ENCODE peak calls at places on chromosomes 16 and 17, in six cellular contexts. J is CD8-positive, alpha-beta memory T cell; W is CD4-positive, alpha-beta memory T cell; P is CD4-positive, alpha-beta T cell; E is left lung; K is hepatocyte. H is an unnamed sample.

GRCh38 chr17:68658999-68659780 is 58.0 kb upstream of the FAM20A start:
- DNase-seq in J (no peak), W (no peak), P (no peak), E (no peak), K (no peak), H (no peak)

GRCh38 chr17:64289652-64290051 is 26.6 kb upstream of the TEX2 start:
- DNase-seq in J (no peak), W (no peak), P (no peak), E (no peak), K (no peak), H (no peak)

GRCh38 chr16:30354423-30355143 is 525 bp downstream of the CD2BP2 start:
- DNase-seq in J (peak; percentile 25), W (no peak), P (no peak), E (peak; percentile 37), K (peak; percentile 50), H (peak; percentile 63)

GRCh38 chr17:44008205-44008909 is 3.9 kb downstream of the NAGS start:
- DNase-seq in J (no peak), W (no peak), P (no peak), E (no peak), K (no peak), H (no peak)

GRCh38 chr16:23131841-23132576 is 17.2 kb downstream of the USP31 start:
- DNase-seq in J (no peak), W (no peak), P (no peak), E (no peak), K (no peak), H (no peak)

GRCh38 chr16:66618588-66618987 is 14.1 kb downstream of the CMTM3 start:
- DNase-seq in J (no peak), W (no peak), P (no peak), E (peak; percentile 42), K (no peak), H (no peak)

GRCh38 chr17:67635688-67636087 is 82.0 kb upstream of the NOL11 start:
- DNase-seq in J (no peak), W (no peak), P (no peak), E (no peak), K (no peak), H (no peak)

GRCh38 chr17:18144261-18144660 is 35.7 kb downstream of the MYO15A start:
- DNase-seq in J (no peak), W (no peak), P (no peak), E (no peak), K (no peak), H (no peak)

GRCh38 chr17:82446124-82446523 is 4.4 kb downstream of the CYBC1 start:
- DNase-seq in J (no peak), W (no peak), P (no peak), E (no peak), K (no peak), H (no peak)

GRCh38 chr17:62090868-62091267 is 25.8 kb upstream of the MED13 start:
- DNase-seq in J (no peak), W (no peak), P (no peak), E (no peak), K (no peak), H (no peak)

GRCh38 chr17:49815761-49816281 is 27.3 kb downstream of the KAT7 start:
- DNase-seq in J (no peak), W (no peak), P (no peak), E (no peak), K (no peak), H (no peak)

GRCh38 chr16:73047536-73048291 is at the start of gene ZFHX3:
- DNase-seq in J (peak; percentile 38), W (peak; percentile 34), P (peak; percentile 15), E (peak; percentile 75), K (peak; percentile 83), H (peak; percentile 84)

GRCh38 chr16:67782567-67783352 is 23.6 kb downstream of the RANBP10 start:
- DNase-seq in J (no peak), W (no peak), P (no peak), E (no peak), K (no peak), H (peak; percentile 50)

GRCh38 chr16:67740391-67740790 is 21.3 kb upstream of the GFOD2 start:
- DNase-seq in J (no peak), W (no peak), P (no peak), E (no peak), K (no peak), H (no peak)

GRCh38 chr17:41967141-41967920 is 736 bp downstream of the CNP start:
- DNase-seq in J (no peak), W (peak; percentile 29), P (peak; percentile 67), E (peak; percentile 36), K (no peak), H (peak; percentile 51)

GRCh38 chr17:46847204-46848191 is 3.9 kb upstream of the WNT9B start:
- DNase-seq in J (no peak), W (no peak), P (no peak), E (no peak), K (no peak), H (no peak)

GRCh38 chr17:46848534-46848933 is 2.8 kb upstream of the WNT9B start:
- DNase-seq in J (no peak), W (no peak), P (no peak), E (no peak), K (no peak), H (no peak)

GRCh38 chr17:46853896-46854444 is 2.6 kb downstream of the WNT9B start:
- DNase-seq in J (no peak), W (no peak), P (no peak), E (no peak), K (peak; percentile 49), H (no peak)

GRCh38 chr17:46851029-46851741 is at the start of gene WNT9B:
- DNase-seq in J (no peak), W (no peak), P (no peak), E (no peak), K (peak; percentile 90), H (no peak)

DNA sequence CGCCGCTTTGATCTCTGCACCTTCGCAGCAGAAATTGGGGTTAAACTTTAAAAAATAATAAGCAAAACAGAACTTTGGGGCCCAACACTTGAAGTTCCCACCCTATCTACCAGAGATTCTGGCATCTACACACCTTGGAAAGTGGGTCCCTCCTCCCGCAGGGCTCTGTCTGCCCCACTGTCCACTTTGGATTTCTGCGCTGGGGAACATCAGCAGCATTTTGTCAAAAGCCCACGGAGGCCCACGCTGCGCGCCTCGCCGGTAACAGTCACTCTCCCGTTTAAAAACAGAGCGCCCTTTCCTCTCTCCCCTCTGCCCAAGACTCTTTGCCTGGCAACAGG is 725 bp upstream of the WNT9B start:
- DNase-seq in J (no peak), W (no peak), P (no peak), E (no peak), K (no peak), H (no peak)
- H3K27me3 ChIP-seq in J (peaks cover 25% of the 10 kb centered on the region), W (peaks cover 29% of the 10 kb centered on the region), P (peaks cover 57% of the 10 kb centered on the region), E (peaks cover 93% of the 10 kb centered on the region), K (peaks cover 41% of the 10 kb centered on the region), H (peaks cover 65% of the 10 kb centered on the region)

DNA sequence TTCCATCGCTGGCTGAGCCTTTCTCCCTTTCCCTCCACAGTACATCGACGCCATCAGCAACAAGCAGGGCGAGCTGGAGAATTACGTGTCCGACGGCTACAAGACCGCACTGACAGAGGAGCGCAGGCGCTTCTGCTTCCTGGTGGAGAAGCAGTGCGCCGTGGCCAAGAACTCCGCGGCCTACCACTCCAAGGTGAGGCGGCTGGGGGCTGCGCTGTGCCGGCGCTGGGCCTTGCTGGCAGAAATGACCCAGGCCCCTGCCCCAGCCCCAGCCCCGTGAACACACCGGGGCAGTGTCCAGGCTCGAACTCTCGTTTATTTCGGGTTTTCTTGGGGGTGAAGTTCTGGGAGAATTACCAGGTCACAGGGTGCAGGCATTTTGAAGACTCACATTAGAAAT is 64.9 kb downstream of the BAIAP2 start:
- DNase-seq in J (no peak), W (no peak), P (no peak), E (no peak), K (no peak), H (no peak)
- H3K27ac ChIP-seq in J (no peak overlapping the region), W (no peak overlapping the region), P (no peak overlapping the region), E (no peak overlapping the region), K (no peak overlapping the region), H (no peak overlapping the region)

GRCh38 chr17:79793924-79794304 is 3.0 kb downstream of the CBX8 start:
- DNase-seq in J (no peak), W (no peak), P (no peak), E (no peak), K (peak; percentile 65), H (no peak)

GRCh38 chr17:79792371-79792871 is 4.5 kb downstream of the CBX8 start:
- DNase-seq in J (no peak), W (no peak), P (no peak), E (no peak), K (no peak), H (no peak)

GRCh38 chr17:79794659-79795511 is 2.0 kb downstream of the CBX8 start:
- DNase-seq in J (no peak), W (no peak), P (no peak), E (no peak), K (no peak), H (no peak)

GRCh38 chr17:79791354-79792123 is 5.3 kb downstream of the CBX8 start:
- DNase-seq in J (no peak), W (no peak), P (no peak), E (no peak), K (no peak), H (peak; percentile 38)

DNA sequence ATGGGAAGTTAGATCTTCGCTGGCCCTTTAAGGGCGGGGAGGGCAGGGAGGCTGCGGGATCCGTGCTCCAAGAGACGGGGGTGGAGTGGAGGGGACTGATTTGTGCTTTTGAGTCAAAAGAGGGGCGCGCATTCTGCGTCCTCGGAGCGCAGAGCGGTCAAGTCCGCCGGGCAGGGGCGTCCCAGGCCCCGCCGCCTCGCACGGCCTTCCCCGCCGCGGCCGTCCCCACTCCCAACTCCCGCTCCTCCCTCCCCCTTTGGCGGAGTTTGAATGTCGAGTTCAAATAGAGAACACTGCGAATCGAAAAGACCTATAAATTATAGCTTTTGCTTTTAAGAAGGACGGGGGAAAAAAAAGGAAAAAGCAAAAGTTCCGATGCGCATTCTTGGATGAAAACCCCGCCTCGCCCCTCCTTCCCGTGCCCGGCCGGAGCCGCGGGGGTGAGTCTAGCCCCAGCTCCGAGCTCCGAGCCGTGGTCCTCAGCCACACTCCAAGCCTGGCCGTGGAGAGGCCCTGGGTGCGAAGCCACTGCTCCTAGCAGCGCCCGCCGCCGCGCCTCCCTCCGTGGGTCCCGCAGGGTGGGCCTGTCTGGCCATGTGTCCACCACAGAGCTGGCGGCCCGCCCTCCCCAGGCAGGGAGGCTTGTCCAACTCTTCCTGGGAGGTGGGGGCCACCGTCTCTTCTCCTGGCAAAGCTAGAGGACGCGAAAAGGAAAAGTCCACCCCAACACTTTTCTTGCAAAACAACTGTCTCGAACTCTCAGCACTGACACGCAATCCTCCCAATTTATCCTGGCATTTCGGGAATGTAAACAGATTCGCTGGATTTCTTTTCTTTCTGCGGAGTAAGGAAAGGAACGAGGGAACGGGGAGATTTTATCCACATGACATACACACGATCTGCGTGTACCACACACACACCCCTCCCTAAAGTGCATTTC is 3.6 kb downstream of the CBX8 start:
- DNase-seq in J (no peak), W (no peak), P (no peak), E (no peak), K (peak; percentile 76), H (no peak)
- H3K27me3 ChIP-seq in J (peaks cover 39% of the 10 kb centered on the region), W (peaks cover 23% of the 10 kb centered on the region), P (peaks cover 50% of the 10 kb centered on the region), E (peaks cover 70% of the 10 kb centered on the region), K (peaks cover 57% of the 10 kb centered on the region), H (peaks cover 59% of the 10 kb centered on the region)

DNA sequence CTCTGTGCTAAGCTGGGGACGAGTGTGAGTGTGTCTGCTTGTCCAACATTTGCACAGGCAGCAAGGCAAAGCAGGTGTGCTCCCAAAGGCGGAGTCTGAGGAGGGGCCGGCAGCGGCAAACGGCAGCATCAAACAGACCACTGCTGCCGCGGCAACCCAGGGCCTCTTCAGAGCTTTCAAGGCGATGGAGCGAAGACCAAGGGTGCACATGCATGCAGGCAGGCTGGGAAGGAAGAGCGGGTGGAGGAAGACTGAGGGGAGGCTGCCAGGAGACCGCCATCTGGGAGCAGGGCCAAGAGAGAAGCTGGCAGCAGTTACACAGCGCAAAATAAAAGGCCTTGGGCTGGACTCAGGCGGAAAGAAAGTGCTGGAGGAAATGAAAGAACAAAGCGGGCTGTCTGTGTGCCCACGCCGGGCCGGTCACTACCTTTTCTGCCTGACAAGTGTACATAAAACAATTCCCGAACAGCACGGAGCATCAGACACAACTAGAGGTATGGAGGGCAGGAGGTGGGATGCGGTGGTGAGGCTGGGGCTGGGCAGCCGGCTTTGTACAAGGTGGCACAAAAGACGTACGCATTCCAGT is 8.5 kb downstream of the TIMM22 start:
- DNase-seq in J (peak; percentile 26), W (no peak), P (no peak), E (no peak), K (peak; percentile 53), H (no peak)
- H3K27ac ChIP-seq in J (no peak overlapping the region), W (no peak overlapping the region), P (no peak overlapping the region), E (peak overlapping the region; percentile 63), K (peak overlapping the region; percentile 83), H (peak overlapping the region; percentile 81)